ENCODE peak calls at places on chromosome 6, in nine cellular contexts. G is IMR-90; S is neuronal stem cell; V is T47D; H is astrocyte of the spinal cord; P is effector memory CD8-positive, alpha-beta T cell; B is NCI-H1105 treated with DMSO at 0.1 percent for 48 hours; T is anterior cingulate cortex; L is stimulated activated CD4-positive, alpha-beta T cell treated with anti-CD3 and anti-CD28 coated beads, Interleukin-1b, Interleukin-23, amount 100 ng/mL, for 1 hour. Z is an unnamed sample.
A peak's percentile ranks its signal among the peaks of the same experiment; 100 is the strongest.

GRCh38 chr6:36444470-36444869 is 1.7 kb downstream of the KCTD20 start:
- DNase-seq in G (peak; percentile 86), T (no peak), L (no peak), B (no peak), H (peak; percentile 60), S (no peak), V (peak; percentile 9), P (no peak), Z (no peak)

GRCh38 chr6:156778615-156779205 is 1.5 kb downstream of the ARID1B start:
- DNase-seq in S (peak; percentile 41), V (peak; percentile 30), L (no peak), P (peak; percentile 15), B (peak; percentile 57), H (peak; percentile 50), G (no peak), T (no peak), Z (peak; percentile 93)

GRCh38 chr6:14348389-14348788 is 230.8 kb downstream of the CD83 start:
- DNase-seq in B (no peak), L (no peak), T (no peak), G (no peak), P (no peak), V (no peak), H (no peak), S (no peak), Z (no peak)

GRCh38 chr6:125793863-125794262 is 3.1 kb downstream of the NCOA7 start:
- DNase-seq in H (no peak), P (no peak), S (no peak), V (no peak), G (no peak), L (no peak), T (no peak), B (no peak), Z (no peak)

GRCh38 chr6:119308048-119308570 is 41.5 kb downstream of the MAN1A1 start:
- DNase-seq in V (no peak), S (no peak), B (no peak), H (peak; percentile 67), L (no peak), T (no peak), G (peak; percentile 84), P (no peak), Z (no peak)

GRCh38 chr6:169158182-169158573 is 95.5 kb downstream of the THBS2 start:
- DNase-seq in V (no peak), B (no peak), H (peak; percentile 88), T (no peak), G (peak; percentile 81), P (no peak), S (no peak), L (no peak), Z (no peak)

GRCh38 chr6:88547768-88548167 is 381.6 kb upstream of the CNR1 start:
- DNase-seq in S (no peak), P (no peak), B (no peak), V (no peak), T (no peak), H (no peak), G (no peak), L (no peak), Z (no peak)

GRCh38 chr6:136628996-136629395 is 78.8 kb upstream of the MAP7 start:
- DNase-seq in V (no peak), P (no peak), T (no peak), S (no peak), L (no peak), H (peak; percentile 72), G (peak; percentile 28), B (no peak), Z (no peak)

GRCh38 chr6:99838607-99839006 is 155.4 kb downstream of the MCHR2 start:
- DNase-seq in T (no peak), H (no peak), V (no peak), P (no peak), S (no peak), G (no peak), B (no peak), L (no peak), Z (no peak)

GRCh38 chr6:21753571-21754108 is 160.1 kb downstream of the SOX4 start:
- DNase-seq in S (no peak), L (no peak), B (no peak), P (no peak), H (peak; percentile 80), V (no peak), T (no peak), G (peak; percentile 97), Z (no peak)

GRCh38 chr6:106514281-106514885 is 114.9 kb downstream of the RTN4IP1 start:
- DNase-seq in H (no peak), V (no peak), T (no peak), S (no peak), B (no peak), P (no peak), G (no peak), L (no peak), Z (no peak)

GRCh38 chr6:169411296-169411695 is 157.7 kb upstream of the THBS2 start:
- DNase-seq in V (no peak), S (no peak), H (no peak), G (no peak), T (no peak), B (no peak), P (no peak), L (no peak), Z (no peak)

GRCh38 chr6:63598251-63599036 is 26.2 kb downstream of the LOC128125822 start:
- DNase-seq in T (peak; percentile 21), V (peak; percentile 45), G (peak; percentile 49), H (peak; percentile 71), P (peak; percentile 63), L (peak; percentile 42), S (peak; percentile 60), B (peak; percentile 91), Z (peak; percentile 87)

GRCh38 chr6:72418495-72418894 is 203.4 kb upstream of the KCNQ5 start:
- DNase-seq in S (peak; percentile 9), P (no peak), G (peak; percentile 89), T (no peak), V (no peak), L (no peak), B (no peak), H (peak; percentile 49), Z (no peak)

GRCh38 chr6:76072562-76072961 is at the start of gene IMPG1:
- DNase-seq in G (no peak), B (no peak), S (no peak), L (no peak), T (no peak), H (no peak), V (no peak), P (no peak), Z (no peak)

GRCh38 chr6:63014290-63014689 is 197.0 kb upstream of the FKBP1C start:
- DNase-seq in H (no peak), G (no peak), T (no peak), B (no peak), V (no peak), S (no peak), P (no peak), L (no peak), Z (no peak)

GRCh38 chr6:32083812-32084768 is 25.0 kb downstream of the TNXB start:
- DNase-seq in V (no peak), P (no peak), T (no peak), L (no peak), G (no peak), B (no peak), H (no peak), S (no peak), Z (no peak)

GRCh38 chr6:53669592-53669991 is 4.0 kb upstream of the KLHL31 start:
- DNase-seq in P (no peak), S (no peak), T (no peak), B (no peak), L (no peak), V (no peak), G (no peak), H (no peak), Z (no peak)

GRCh38 chr6:27531772-27532459 is 59.0 kb upstream of the ZNF184 start:
- DNase-seq in S (no peak), V (no peak), H (no peak), L (no peak), B (no peak), P (no peak), G (no peak), T (no peak), Z (no peak)

GRCh38 chr6:101294051-101294638 is 99.4 kb upstream of the GRIK2 start:
- DNase-seq in L (no peak), S (no peak), H (peak; percentile 11), T (no peak), B (no peak), G (no peak), P (no peak), V (no peak), Z (no peak)

GRCh38 chr6:126786262-126786661 is 332.2 kb upstream of the RSPO3 start:
- DNase-seq in S (no peak), H (peak; percentile 28), V (no peak), B (no peak), G (peak; percentile 46), P (no peak), L (no peak), T (no peak), Z (no peak)

GRCh38 chr6:125533710-125534397 is 215.6 kb upstream of the HEY2 start:
- DNase-seq in P (no peak), H (peak; percentile 6), V (no peak), B (no peak), T (no peak), L (no peak), S (no peak), G (no peak), Z (no peak)

GRCh38 chr6:96212076-96212475 is 196.3 kb downstream of the FUT9 start:
- DNase-seq in T (no peak), H (no peak), S (no peak), B (no peak), G (no peak), P (no peak), V (no peak), L (no peak), Z (no peak)